ENCODE peak calls at places on chromosome 11, in ten cellular contexts. X is SK-N-SH; J is osteocyte; N is A549; W is pancreas; R is CD4-positive, alpha-beta T cell; Y is choroid plexus epithelial cell; P is thoracic aorta; I is endothelial cell; H is gastrocnemius medialis. Z is an unnamed sample.
A peak's percentile ranks its signal among the peaks of the same experiment; 100 is the strongest.

GRCh38 chr11:93843906-93844305 is 6.5 kb downstream of the VSTM5 start:
- DNase-seq in Y (no peak), P (no peak), N (no peak), R (no peak), I (no peak), H (no peak), X (no peak), W (no peak), J (no peak), Z (no peak)

GRCh38 chr11:95445746-95446333 is 214.8 kb upstream of the SESN3 start:
- DNase-seq in H (no peak), W (no peak), P (no peak), I (no peak), X (no peak), Y (no peak), J (no peak), N (no peak), R (no peak), Z (no peak)

GRCh38 chr11:2778630-2779498 is 79.1 kb upstream of the KCNQ1OT1 start:
- DNase-seq in I (peak; percentile 2), N (peak; percentile 26), R (no peak), J (peak; percentile 85), H (peak; percentile 89), X (peak; percentile 93), W (peak; percentile 88), P (peak; percentile 12), Y (peak; percentile 26), Z (peak; percentile 13)

GRCh38 chr11:119306373-119306890 is 10.5 kb downstream of the MCAM start:
- DNase-seq in H (no peak), P (no peak), Y (peak; percentile 80), W (no peak), X (no peak), J (no peak), I (no peak), R (peak; percentile 56), N (no peak), Z (no peak)

GRCh38 chr11:123425367-123425766 is 4.7 kb upstream of the GRAMD1B start:
- DNase-seq in N (no peak), W (no peak), I (no peak), J (no peak), R (no peak), H (no peak), P (no peak), X (no peak), Y (no peak), Z (no peak)

GRCh38 chr11:47299078-47299477 is 29.1 kb downstream of the MADD start:
- DNase-seq in J (no peak), P (no peak), I (no peak), W (no peak), N (no peak), R (no peak), H (no peak), Y (no peak), X (no peak), Z (no peak)

GRCh38 chr11:75264971-75265370 is 24.4 kb downstream of the TPBGL start:
- DNase-seq in X (no peak), P (no peak), N (no peak), I (no peak), Y (no peak), H (no peak), W (no peak), J (no peak), R (no peak), Z (no peak)

GRCh38 chr11:64230209-64230984 is at the start of gene DNAJC4:
- DNase-seq in Y (peak; percentile 91), N (peak; percentile 91), X (peak; percentile 93), I (peak; percentile 80), R (peak; percentile 82), P (peak; percentile 83), W (peak; percentile 92), J (peak; percentile 93), H (peak; percentile 86), Z (peak; percentile 87)

GRCh38 chr11:3712274-3712673 is 41.1 kb upstream of the CHRNA10 start:
- DNase-seq in J (no peak), Y (no peak), H (no peak), P (no peak), W (no peak), N (no peak), X (no peak), I (no peak), R (no peak), Z (no peak)

GRCh38 chr11:5204787-5205186 is 4.3 kb upstream of the OR51V1 start:
- DNase-seq in N (peak; percentile 80), X (peak; percentile 10), P (no peak), W (no peak), Y (peak; percentile 91), R (no peak), J (no peak), I (peak; percentile 16), H (no peak), Z (no peak)

GRCh38 chr11:75625970-75626691 is 42.7 kb downstream of the MAP6 start:
- DNase-seq in W (no peak), N (peak; percentile 17), X (no peak), Y (peak; percentile 78), H (no peak), P (no peak), I (no peak), R (no peak), J (no peak), Z (no peak)

GRCh38 chr11:66421492-66422205 is 814 bp downstream of the NPAS4 start:
- DNase-seq in J (peak; percentile 97), X (peak; percentile 82), W (peak; percentile 82), R (peak; percentile 86), H (peak; percentile 76), N (peak; percentile 84), Y (peak; percentile 92), P (peak; percentile 74), I (peak; percentile 92), Z (peak; percentile 83)

GRCh38 chr11:61536676-61537270 is 28.2 kb downstream of the LRRC10B start:
- DNase-seq in P (no peak), H (no peak), W (no peak), R (no peak), X (peak; percentile 88), I (no peak), Y (no peak), J (no peak), N (no peak), Z (no peak)
- TF ChIP-seq CTCF in P (no peak), H (no peak), W (no peak), R (no peak), X (no peak), I (no peak), Y (no peak), J (no peak), N (no peak), Z (no peak)

GRCh38 chr11:104443387-104443786 is 279.4 kb upstream of the PDGFD start:
- DNase-seq in H (no peak), J (no peak), Y (no peak), N (no peak), R (no peak), X (no peak), P (no peak), I (no peak), W (no peak), Z (no peak)
- TF ChIP-seq CTCF in H (no peak), J (no peak), Y (no peak), N (no peak), R (no peak), X (no peak), P (no peak), I (no peak), W (no peak), Z (no peak)

DNA sequence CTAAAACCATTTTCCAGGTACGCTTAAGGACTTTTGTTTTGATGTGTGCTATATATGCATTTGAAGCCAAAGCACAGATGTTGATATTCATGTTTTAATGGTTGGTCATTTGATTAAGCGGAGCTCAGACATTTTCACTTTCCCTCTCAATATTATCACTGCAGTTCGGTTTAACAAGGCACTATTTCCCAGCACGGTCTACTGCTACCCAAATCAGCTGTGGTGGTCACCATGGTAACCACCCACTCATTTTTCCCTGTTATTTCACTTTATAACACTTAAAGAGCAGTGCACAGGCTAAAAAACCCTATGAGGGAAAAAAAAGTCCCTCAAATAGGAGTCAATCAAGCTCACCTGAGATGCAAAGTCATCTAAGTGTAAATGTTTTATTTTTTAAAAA is 439.6 kb upstream of the CCDC90B start:
- DNase-seq in J (no peak), Y (no peak), W (no peak), X (no peak), H (no peak), P (no peak), R (no peak), N (no peak), I (no peak), Z (no peak)
- TF ChIP-seq CTCF in J (no peak), Y (no peak), W (no peak), X (no peak), H (no peak), P (no peak), R (no peak), N (no peak), I (no peak), Z (no peak)

DNA sequence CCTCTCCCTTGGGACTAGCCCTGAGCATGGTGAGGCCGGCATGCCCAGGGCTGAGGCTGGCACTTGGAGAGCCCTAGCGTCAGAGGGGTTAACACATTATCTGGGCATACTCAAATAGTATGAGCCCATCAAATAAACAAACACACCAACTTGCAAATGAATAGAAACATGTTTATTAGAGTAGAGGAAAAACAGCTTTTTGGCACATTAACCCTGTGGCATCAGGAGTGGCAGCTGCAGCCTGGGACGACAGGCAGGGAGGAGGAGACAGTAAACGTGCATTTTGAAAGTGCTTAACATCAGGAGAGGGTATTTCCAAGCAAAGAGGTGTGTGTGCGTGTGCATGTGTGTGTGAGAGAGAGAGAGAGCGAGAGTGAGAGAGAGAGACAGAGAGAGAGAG is 684.9 kb downstream of the NTM start:
- DNase-seq in Y (no peak), X (no peak), J (no peak), R (no peak), H (no peak), W (no peak), N (no peak), P (no peak), I (no peak), Z (no peak)
- TF ChIP-seq CTCF in Y (no peak), X (no peak), J (no peak), R (no peak), H (no peak), W (no peak), N (no peak), P (no peak), I (no peak), Z (no peak)

GRCh38 chr11:71998649-71999310 is at the start of gene IL18BP:
- DNase-seq in N (no peak), R (peak; percentile 30), P (no peak), Y (no peak), J (peak; percentile 74), H (no peak), W (no peak), I (peak; percentile 23), X (no peak), Z (peak; percentile 18)

GRCh38 chr11:71999813-72000590 is 1.3 kb downstream of the IL18BP start:
- DNase-seq in J (no peak), I (no peak), X (no peak), P (no peak), N (no peak), W (no peak), R (no peak), H (no peak), Y (no peak), Z (no peak)

GRCh38 chr11:71998061-71998460 is 648 bp upstream of the IL18BP start:
- DNase-seq in W (no peak), J (no peak), Y (no peak), H (no peak), N (no peak), R (no peak), P (no peak), X (no peak), I (no peak), Z (no peak)

GRCh38 chr11:72000591-72000867 is 1.8 kb downstream of the IL18BP start:
- DNase-seq in H (no peak), I (no peak), X (no peak), P (no peak), J (no peak), N (no peak), R (no peak), Y (no peak), W (no peak), Z (no peak)

GRCh38 chr11:71999360-71999759 is 651 bp downstream of the IL18BP start:
- DNase-seq in W (no peak), H (no peak), I (no peak), Y (peak; percentile 50), P (no peak), R (no peak), X (no peak), N (no peak), J (no peak), Z (no peak)
- TF ChIP-seq CTCF in W (no peak), H (no peak), I (no peak), Y (no peak), P (no peak), R (no peak), X (no peak), N (no peak), J (no peak), Z (no peak)

Z was measured in activated B cell treated with CpG ODN at 0.5 μM for 24 hours.